ENCODE peak calls at places on chromosomes 1 and 21, in four cellular contexts. One of them, this sample, is unnamed. For H3K4me1, the result is how much of the 10 kb centered on the place peaks cover.

GRCh38 chr1:21299007-21299406 is 8.7 kb upstream of the ECE1 start:
- DNase-seq in OCI-LY7: no peak
- DNase-seq in ovary: no peak
- DNase-seq in breast epithelium: no peak
- DNase-seq in this sample: peak

GRCh38 chr1:34500451-34500850 is 254.4 kb upstream of the GJB5 start:
- DNase-seq in OCI-LY7: no peak
- DNase-seq in ovary: no peak
- DNase-seq in breast epithelium: no peak
- DNase-seq in this sample: peak

GRCh38 chr1:6111571-6111970 is 65.9 kb downstream of the KCNAB2 start:
- DNase-seq in OCI-LY7: no peak
- DNase-seq in ovary: no peak
- DNase-seq in breast epithelium: no peak
- DNase-seq in this sample: peak

GRCh38 chr1:33872275-33872674 is 8.4 kb downstream of the HMGB4 start:
- DNase-seq in OCI-LY7: no peak
- DNase-seq in ovary: no peak
- DNase-seq in breast epithelium: no peak
- DNase-seq in this sample: no peak

GRCh38 chr1:97145321-97145956 is 423.9 kb downstream of the PTBP2 start:
- DNase-seq in OCI-LY7: no peak
- DNase-seq in ovary: no peak
- DNase-seq in breast epithelium: no peak
- DNase-seq in this sample: no peak

GRCh38 chr1:220045356-220046051 is 801 bp downstream of the EPRS1 start:
- DNase-seq in OCI-LY7: peak
- DNase-seq in ovary: no peak
- DNase-seq in breast epithelium: no peak
- DNase-seq in this sample: no peak

GRCh38 chr1:121483961-121484424 is 299.2 kb downstream of the SRGAP2C start:
- DNase-seq in OCI-LY7: no peak
- DNase-seq in ovary: no peak
- DNase-seq in breast epithelium: no peak
- DNase-seq in this sample: no peak

GRCh38 chr1:24441996-24442668 is 26.5 kb downstream of the NIPAL3 start:
- DNase-seq in OCI-LY7: no peak
- DNase-seq in ovary: no peak
- DNase-seq in breast epithelium: no peak
- DNase-seq in this sample: no peak

GRCh38 chr1:117534995-117535467 is 70.8 kb upstream of the TENT5C start:
- DNase-seq in OCI-LY7: peak
- DNase-seq in ovary: peak
- DNase-seq in breast epithelium: no peak
- DNase-seq in this sample: peak

GRCh38 chr1:12677565-12677964 is 33.7 kb downstream of the AADACL4 start:
- DNase-seq in OCI-LY7: no peak
- DNase-seq in ovary: no peak
- DNase-seq in breast epithelium: no peak
- DNase-seq in this sample: no peak

GRCh38 chr1:147337040-147337439 is 94.6 kb downstream of the CHD1L start:
- DNase-seq in OCI-LY7: no peak
- DNase-seq in ovary: no peak
- DNase-seq in breast epithelium: no peak
- DNase-seq in this sample: no peak

GRCh38 chr1:167683641-167684502 is 37.9 kb upstream of the MPZL1 start:
- DNase-seq in OCI-LY7: no peak
- DNase-seq in ovary: no peak
- DNase-seq in breast epithelium: no peak
- DNase-seq in this sample: no peak

GRCh38 chr1:41475859-41476567 is 8.5 kb downstream of the EDN2 start:
- DNase-seq in OCI-LY7: no peak
- DNase-seq in ovary: no peak
- DNase-seq in breast epithelium: no peak
- DNase-seq in this sample: no peak

GRCh38 chr1:50105430-50105829 is 3.3 kb upstream of the ELAVL4 start:
- DNase-seq in OCI-LY7: no peak
- DNase-seq in ovary: no peak
- DNase-seq in breast epithelium: no peak
- DNase-seq in this sample: no peak

GRCh38 chr1:185249563-185249962 is 67.5 kb downstream of the IVNS1ABP start:
- DNase-seq in OCI-LY7: no peak
- DNase-seq in ovary: no peak
- DNase-seq in breast epithelium: no peak
- DNase-seq in this sample: no peak

GRCh38 chr1:206000641-206001339 is 2.4 kb downstream of the RAB7B start:
- DNase-seq in OCI-LY7: no peak
- DNase-seq in ovary: no peak
- DNase-seq in breast epithelium: no peak
- DNase-seq in this sample: no peak

GRCh38 chr1:2184934-2185333 is 9.6 kb downstream of the FAAP20 start:
- DNase-seq in OCI-LY7: no peak
- DNase-seq in ovary: no peak
- DNase-seq in breast epithelium: no peak
- DNase-seq in this sample: no peak

GRCh38 chr1:38741341-38741740 is 118.2 kb downstream of the RRAGC start:
- DNase-seq in OCI-LY7: no peak
- DNase-seq in ovary: no peak
- DNase-seq in breast epithelium: no peak
- DNase-seq in this sample: no peak

GRCh38 chr1:41377397-41377796 is 16.2 kb downstream of the FOXO6 start:
- DNase-seq in OCI-LY7: no peak
- DNase-seq in ovary: no peak
- DNase-seq in breast epithelium: no peak
- DNase-seq in this sample: no peak

GRCh38 chr1:199403421-199404116 is 623.9 kb upstream of the NR5A2 start:
- DNase-seq in OCI-LY7: no peak
- DNase-seq in ovary: no peak
- DNase-seq in breast epithelium: no peak
- DNase-seq in this sample: no peak

GRCh38 chr1:228999776-229000175 is 264.5 kb downstream of the RHOU start:
- DNase-seq in OCI-LY7: no peak
- DNase-seq in ovary: no peak
- DNase-seq in breast epithelium: no peak
- DNase-seq in this sample: no peak

GRCh38 chr1:223135176-223135575 is 7.9 kb downstream of the TLR5 start:
- DNase-seq in OCI-LY7: no peak
- DNase-seq in ovary: peak
- DNase-seq in breast epithelium: no peak
- DNase-seq in this sample: no peak

GRCh38 chr1:157092831-157093230 is 6.8 kb downstream of the ETV3L start:
- DNase-seq in OCI-LY7: no peak
- DNase-seq in ovary: peak
- DNase-seq in breast epithelium: no peak
- DNase-seq in this sample: no peak

GRCh38 chr1:26702680-26703038 is 6.8 kb downstream of the ARID1A start:
- DNase-seq in OCI-LY7: no peak
- DNase-seq in ovary: no peak
- DNase-seq in breast epithelium: no peak
- DNase-seq in this sample: no peak

GRCh38 chr1:11354893-11355593 is 82.0 kb downstream of the UBIAD1 start:
- DNase-seq in OCI-LY7: no peak
- DNase-seq in ovary: no peak
- DNase-seq in breast epithelium: no peak
- DNase-seq in this sample: no peak

GRCh38 chr1:11352058-11352715 is 79.2 kb downstream of the UBIAD1 start:
- DNase-seq in OCI-LY7: no peak
- DNase-seq in ovary: no peak
- DNase-seq in breast epithelium: no peak
- DNase-seq in this sample: no peak

GRCh38 chr1:11358991-11359390 is 86.0 kb downstream of the UBIAD1 start:
- DNase-seq in OCI-LY7: no peak
- DNase-seq in ovary: no peak
- DNase-seq in breast epithelium: no peak
- DNase-seq in this sample: no peak

GRCh38 chr1:11355594-11356467 is 82.8 kb downstream of the UBIAD1 start:
- DNase-seq in OCI-LY7: no peak
- DNase-seq in ovary: no peak
- DNase-seq in breast epithelium: no peak
- DNase-seq in this sample: no peak

DNA sequence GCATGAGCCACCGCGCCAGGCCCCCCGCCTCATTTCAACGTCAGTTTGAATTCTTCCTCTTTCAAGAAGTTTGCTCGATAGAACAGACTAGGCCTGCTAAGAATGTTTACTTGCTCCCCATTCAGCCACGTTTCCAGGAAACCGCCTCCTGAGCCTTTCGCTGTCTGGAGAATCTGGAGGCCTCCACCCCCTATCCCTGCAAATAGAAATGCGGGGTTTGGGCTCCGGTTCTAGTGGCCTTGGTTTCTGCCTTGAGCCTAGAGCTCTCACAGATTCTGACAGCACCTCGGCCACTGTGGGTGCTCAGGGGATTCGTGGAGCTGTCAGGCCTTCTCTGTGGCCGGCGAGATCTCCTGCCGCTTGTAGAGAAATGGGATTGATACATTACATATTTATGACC is 84.3 kb downstream of the UBIAD1 start:
- DNase-seq in OCI-LY7: no peak
- DNase-seq in ovary: no peak
- DNase-seq in breast epithelium: no peak
- DNase-seq in this sample: no peak
- H3K4me1 ChIP-seq in OCI-LY7: under half
- H3K4me1 ChIP-seq in ovary: under half
- H3K4me1 ChIP-seq in breast epithelium: under half
- H3K4me1 ChIP-seq in this sample: under half

GRCh38 chr1:150572918-150573647 is 6.3 kb downstream of the MCL1 start:
- DNase-seq in OCI-LY7: peak
- DNase-seq in ovary: peak
- DNase-seq in breast epithelium: no peak
- DNase-seq in this sample: no peak
- H3K4me1 ChIP-seq in OCI-LY7: half or more
- H3K4me1 ChIP-seq in ovary: under half
- H3K4me1 ChIP-seq in breast epithelium: under half
- H3K4me1 ChIP-seq in this sample: half or more

DNA sequence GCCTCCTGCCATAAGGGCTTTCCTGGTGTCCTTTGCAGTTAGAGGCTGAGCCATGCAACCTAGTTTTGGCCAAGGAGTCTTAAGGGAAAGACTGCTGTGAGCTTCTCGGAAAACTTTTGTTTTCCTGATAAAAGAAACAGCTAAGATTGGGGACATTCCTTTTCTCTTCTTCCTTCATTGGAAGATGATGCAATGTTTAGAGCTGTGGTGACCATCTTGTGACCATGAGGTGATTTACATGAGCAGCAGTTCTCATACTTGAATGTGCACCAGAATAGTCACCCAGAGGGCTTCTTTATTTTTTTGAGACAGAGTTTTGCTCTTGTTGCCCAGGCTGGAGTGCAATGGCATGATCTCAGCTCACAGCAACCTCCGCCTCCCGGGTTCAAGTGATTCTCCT is 20.4 kb upstream of the SMAP2 start:
- DNase-seq in OCI-LY7: no peak
- DNase-seq in ovary: no peak
- DNase-seq in breast epithelium: no peak
- DNase-seq in this sample: no peak
- H3K4me1 ChIP-seq in OCI-LY7: half or more
- H3K4me1 ChIP-seq in ovary: under half
- H3K4me1 ChIP-seq in breast epithelium: under half
- H3K4me1 ChIP-seq in this sample: under half

GRCh38 chr1:247538561-247538960 is 2.3 kb upstream of the OR2C3 start:
- DNase-seq in OCI-LY7: no peak
- DNase-seq in ovary: no peak
- DNase-seq in breast epithelium: no peak
- DNase-seq in this sample: no peak
- H3K4me1 ChIP-seq in OCI-LY7: under half
- H3K4me1 ChIP-seq in ovary: under half
- H3K4me1 ChIP-seq in breast epithelium: under half
- H3K4me1 ChIP-seq in this sample: under half

GRCh38 chr21:33687634-33688033 is 45.3 kb downstream of the ITSN1 start:
- DNase-seq in OCI-LY7: no peak
- DNase-seq in ovary: no peak
- DNase-seq in breast epithelium: no peak
- DNase-seq in this sample: no peak
- H3K4me1 ChIP-seq in OCI-LY7: under half
- H3K4me1 ChIP-seq in ovary: under half
- H3K4me1 ChIP-seq in breast epithelium: under half
- H3K4me1 ChIP-seq in this sample: under half

GRCh38 chr1:203174324-203174985 is 1.2 kb downstream of the MYBPH start:
- DNase-seq in OCI-LY7: no peak
- DNase-seq in ovary: no peak
- DNase-seq in breast epithelium: peak
- DNase-seq in this sample: no peak

GRCh38 chr1:203172184-203173115 is 3.2 kb downstream of the MYBPH start:
- DNase-seq in OCI-LY7: peak
- DNase-seq in ovary: no peak
- DNase-seq in breast epithelium: peak
- DNase-seq in this sample: peak

GRCh38 chr1:203175237-203176181 is at the start of gene MYBPH:
- DNase-seq in OCI-LY7: no peak
- DNase-seq in ovary: no peak
- DNase-seq in breast epithelium: peak
- DNase-seq in this sample: no peak

GRCh38 chr1:203173156-203173555 is 2.5 kb downstream of the MYBPH start:
- DNase-seq in OCI-LY7: no peak
- DNase-seq in ovary: no peak
- DNase-seq in breast epithelium: peak
- DNase-seq in this sample: no peak

GRCh38 chr1:203173566-203173965 is 2.1 kb downstream of the MYBPH start:
- DNase-seq in OCI-LY7: peak
- DNase-seq in ovary: no peak
- DNase-seq in breast epithelium: peak
- DNase-seq in this sample: no peak
- H3K4me1 ChIP-seq in OCI-LY7: under half
- H3K4me1 ChIP-seq in ovary: under half
- H3K4me1 ChIP-seq in breast epithelium: under half
- H3K4me1 ChIP-seq in this sample: under half

GRCh38 chr1:52588535-52588934 is 13.6 kb upstream of the GPX7 start:
- DNase-seq in OCI-LY7: no peak
- DNase-seq in ovary: no peak
- DNase-seq in breast epithelium: no peak
- DNase-seq in this sample: no peak

GRCh38 chr1:52588027-52588426 is 14.1 kb upstream of the GPX7 start:
- DNase-seq in OCI-LY7: no peak
- DNase-seq in ovary: no peak
- DNase-seq in breast epithelium: no peak
- DNase-seq in this sample: no peak

GRCh38 chr1:52593495-52593894 is 8.7 kb upstream of the GPX7 start:
- DNase-seq in OCI-LY7: no peak
- DNase-seq in ovary: no peak
- DNase-seq in breast epithelium: no peak
- DNase-seq in this sample: no peak

GRCh38 chr1:52592637-52593323 is 9.4 kb upstream of the GPX7 start:
- DNase-seq in OCI-LY7: peak
- DNase-seq in ovary: no peak
- DNase-seq in breast epithelium: no peak
- DNase-seq in this sample: no peak

GRCh38 chr1:52590275-52590674 is 11.9 kb upstream of the GPX7 start:
- DNase-seq in OCI-LY7: no peak
- DNase-seq in ovary: no peak
- DNase-seq in breast epithelium: no peak
- DNase-seq in this sample: no peak
- H3K4me1 ChIP-seq in OCI-LY7: under half
- H3K4me1 ChIP-seq in ovary: under half
- H3K4me1 ChIP-seq in breast epithelium: under half
- H3K4me1 ChIP-seq in this sample: under half

DNA sequence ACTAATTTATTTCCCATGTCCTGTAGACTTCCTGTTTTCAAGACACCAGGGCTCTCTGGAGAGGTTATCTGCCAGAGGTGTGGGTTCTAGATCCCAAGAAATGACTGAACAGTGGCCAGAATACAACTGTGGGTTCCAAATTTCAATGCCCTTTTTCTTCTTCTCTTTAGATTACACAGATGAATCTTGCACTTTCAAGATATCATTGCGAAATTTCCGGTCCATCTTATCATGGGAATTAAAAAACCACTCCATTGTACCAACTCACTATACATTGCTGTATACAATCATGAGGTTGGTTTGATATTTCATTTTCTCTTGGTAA is 15.0 kb downstream of the IFNAR2 start:
- DNase-seq in OCI-LY7: no peak
- DNase-seq in ovary: no peak
- DNase-seq in breast epithelium: no peak
- DNase-seq in this sample: no peak
- H3K4me1 ChIP-seq in OCI-LY7: under half
- H3K4me1 ChIP-seq in ovary: under half
- H3K4me1 ChIP-seq in breast epithelium: under half
- H3K4me1 ChIP-seq in this sample: under half